ENCODE peak calls at places on chromosomes 16 and 17, in seven cellular contexts. D is trophoblast cell, G is hepatocyte, O is aorta, C is heart right ventricle, E is choroid plexus epithelial cell, Y is astrocyte of the spinal cord. I is an unnamed sample.

GRCh38 chr17:68424188-68424587 is 33.1 kb downstream of the WIPI1 start:
- DNase-seq in O (no peak), D (no peak), G (no peak), E (no peak), C (no peak), Y (no peak), I (no peak)

GRCh38 chr17:75472119-75472518 is 15.7 kb downstream of the TMEM94 start:
- DNase-seq in O (peak; percentile 6), G (no peak), C (no peak), Y (no peak), E (no peak), D (no peak), I (no peak)

GRCh38 chr17:38734235-38734633 is 4.1 kb downstream of the CISD3 start:
- DNase-seq in G (no peak), O (no peak), Y (no peak), E (no peak), D (no peak), C (no peak), I (no peak)

GRCh38 chr17:7922499-7923289 is 6.6 kb upstream of the RNF227 start:
- DNase-seq in D (peak; percentile 75), Y (peak; percentile 80), G (peak; percentile 91), E (peak; percentile 83), C (peak; percentile 93), O (peak; percentile 92), I (no peak)

GRCh38 chr17:57251211-57251787 is 5.0 kb upstream of the MSI2 start:
- DNase-seq in D (no peak), G (no peak), Y (no peak), E (no peak), C (no peak), O (no peak), I (no peak)

GRCh38 chr17:75590849-75591721 is 3.5 kb downstream of the MYO15B start:
- DNase-seq in C (no peak), E (no peak), O (no peak), G (no peak), D (peak; percentile 14), Y (no peak), I (no peak)

GRCh38 chr16:55875273-55875672 is at the start of gene CES5A:
- DNase-seq in E (no peak), O (no peak), D (no peak), Y (no peak), G (no peak), C (no peak), I (no peak)

GRCh38 chr17:29760771-29761682 is 138.3 kb upstream of the CORO6 start:
- DNase-seq in D (peak; percentile 92), C (peak; percentile 91), Y (peak; percentile 90), G (peak; percentile 90), O (peak; percentile 95), E (peak; percentile 87), I (no peak)

GRCh38 chr17:61458491-61459433 is 6.5 kb downstream of the TBX4 start:
- DNase-seq in C (no peak), O (no peak), G (no peak), E (no peak), Y (no peak), D (no peak), I (no peak)

GRCh38 chr17:15180121-15180561 is 85.0 kb downstream of the PMP22 start:
- DNase-seq in G (no peak), E (no peak), C (no peak), D (no peak), Y (no peak), O (no peak), I (no peak)

GRCh38 chr16:56357765-56358322 is 67.5 kb downstream of the AMFR start:
- DNase-seq in E (peak; percentile 44), C (no peak), Y (no peak), D (no peak), G (no peak), O (peak; percentile 34), I (no peak)

GRCh38 chr17:6455321-6455705 is 11.1 kb downstream of the PIMREG start:
- DNase-seq in O (peak; percentile 51), D (peak; percentile 3), C (no peak), G (peak; percentile 75), Y (no peak), E (peak; percentile 36), I (no peak)

GRCh38 chr17:30219833-30220232 is 15.7 kb downstream of the SLC6A4 start:
- DNase-seq in E (no peak), C (no peak), G (peak; percentile 56), O (no peak), D (peak; percentile 24), Y (no peak), I (no peak)

GRCh38 chr17:9522074-9522473 is 53.5 kb downstream of the STX8 start:
- DNase-seq in E (peak; percentile 84), C (peak; percentile 23), Y (peak; percentile 62), D (peak; percentile 72), G (peak; percentile 62), O (no peak), I (no peak)

GRCh38 chr16:89536371-89536770 is 24.1 kb upstream of the RPL13 start:
- DNase-seq in D (no peak), Y (no peak), C (no peak), O (no peak), G (no peak), E (no peak), I (no peak)

GRCh38 chr17:8900626-8901585 is 33.4 kb upstream of the PIK3R6 start:
- DNase-seq in C (no peak), Y (no peak), D (no peak), O (no peak), G (no peak), E (no peak), I (no peak)

GRCh38 chr16:83392743-83393142 is 415.0 kb upstream of the HSBP1 start:
- DNase-seq in G (no peak), C (no peak), O (peak; percentile 48), Y (no peak), D (no peak), E (no peak), I (no peak)

GRCh38 chr17:4180791-4181190 is 37.8 kb downstream of the CYB5D2 start:
- DNase-seq in O (no peak), C (peak; percentile 42), Y (peak; percentile 84), G (no peak), E (peak; percentile 64), D (no peak), I (no peak)

GRCh38 chr17:49076575-49077384 is 55.8 kb upstream of the B4GALNT2 start:
- DNase-seq in C (no peak), E (peak; percentile 92), G (no peak), D (peak; percentile 42), Y (peak; percentile 93), O (no peak), I (peak; percentile 55)

GRCh38 chr17:82668631-82669099 is 20.4 kb upstream of the WDR45B start:
- DNase-seq in C (peak; percentile 54), G (peak; percentile 81), O (peak; percentile 81), Y (peak; percentile 38), E (peak; percentile 41), D (peak; percentile 88), I (no peak)

GRCh38 chr17:8935194-8935593 is 30.3 kb downstream of the PIK3R5 start:
- DNase-seq in D (peak; percentile 53), Y (no peak), G (no peak), O (peak; percentile 60), C (no peak), E (no peak), I (no peak)

GRCh38 chr16:21159281-21159951 is 942 bp downstream of the LDAF1 start:
- DNase-seq in C (peak; percentile 38), O (peak; percentile 61), E (no peak), G (peak; percentile 43), Y (no peak), D (peak; percentile 50), I (no peak)

GRCh38 chr17:79616801-79617200 is 6.0 kb upstream of the RBFOX3 start:
- DNase-seq in D (no peak), C (no peak), O (peak; percentile 4), G (no peak), E (no peak), Y (no peak), I (no peak)

GRCh38 chr16:21239646-21240045 is 6.1 kb downstream of the ANKS4B start:
- DNase-seq in O (no peak), D (no peak), Y (no peak), G (no peak), E (no peak), C (no peak), I (no peak)

GRCh38 chr16:30896203-30896889 is at the start of gene CTF1:
- DNase-seq in C (peak; percentile 83), G (peak; percentile 91), Y (peak; percentile 88), D (peak; percentile 69), O (peak; percentile 86), E (peak; percentile 82), I (peak; percentile 57)

GRCh38 chr17:37384560-37385160 is 8.9 kb downstream of the C17orf78 start:
- DNase-seq in E (peak; percentile 17), G (no peak), Y (no peak), O (no peak), C (no peak), D (no peak), I (no peak)
- H3K4me3 ChIP-seq in E (no peak overlapping the region), G (no peak overlapping the region), Y (no peak overlapping the region), O (no peak overlapping the region), C (no peak overlapping the region), D (no peak overlapping the region), I (no peak overlapping the region)

GRCh38 chr16:634051-634670 is 1.9 kb downstream of the METTL26 start:
- DNase-seq in O (no peak), G (no peak), E (no peak), C (no peak), D (no peak), Y (no peak), I (no peak)
- H3K4me3 ChIP-seq in O (no peak overlapping the region), G (no peak overlapping the region), E (no peak overlapping the region), C (no peak overlapping the region), D (no peak overlapping the region), Y (no peak overlapping the region), I (no peak overlapping the region)

DNA sequence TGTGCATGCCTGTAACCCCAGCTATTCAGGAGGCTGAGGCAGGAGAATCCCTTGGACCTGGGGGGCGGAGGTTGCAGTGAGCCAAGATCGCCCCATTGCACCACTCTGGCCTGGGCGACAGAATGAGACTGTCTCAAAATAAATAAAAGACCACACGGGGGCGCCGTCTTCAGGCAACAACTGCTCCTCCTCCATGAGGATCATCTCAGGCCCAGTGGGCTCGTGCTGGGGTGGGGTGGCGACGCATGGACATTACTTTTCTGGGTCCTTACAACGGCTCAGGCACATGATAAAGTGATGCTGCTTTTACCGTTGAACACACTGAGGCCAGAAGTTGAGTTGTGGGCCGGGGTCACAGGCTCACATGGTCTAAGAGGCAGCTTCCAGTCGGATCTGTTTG is 56.2 kb downstream of the PRMT7 start:
- DNase-seq in G (peak; percentile 60), D (peak; percentile 56), E (peak; percentile 64), O (no peak), Y (peak; percentile 23), C (no peak), I (no peak)
- H3K4me3 ChIP-seq in G (no peak overlapping the region), D (no peak overlapping the region), E (no peak overlapping the region), O (no peak overlapping the region), Y (no peak overlapping the region), C (no peak overlapping the region), I (no peak overlapping the region)

GRCh38 chr16:84657229-84657837 is 9.0 kb downstream of the KLHL36 start:
- DNase-seq in C (no peak), Y (no peak), E (no peak), D (no peak), G (no peak), O (no peak), I (no peak)

GRCh38 chr16:84654238-84654637 is 5.9 kb downstream of the KLHL36 start:
- DNase-seq in O (no peak), Y (no peak), G (no peak), D (no peak), E (no peak), C (no peak), I (no peak)

GRCh38 chr16:84658690-84659089 is 10.4 kb downstream of the KLHL36 start:
- DNase-seq in E (no peak), O (no peak), C (no peak), Y (no peak), D (no peak), G (no peak), I (no peak)

GRCh38 chr16:84654998-84655397 is 6.7 kb downstream of the KLHL36 start:
- DNase-seq in E (no peak), C (no peak), O (no peak), Y (no peak), G (no peak), D (no peak), I (no peak)

GRCh38 chr16:84656557-84657130 is 8.3 kb downstream of the KLHL36 start:
- DNase-seq in O (no peak), Y (no peak), G (no peak), C (no peak), E (no peak), D (no peak), I (no peak)
- H3K4me3 ChIP-seq in O (no peak overlapping the region), Y (no peak overlapping the region), G (no peak overlapping the region), C (no peak overlapping the region), E (no peak overlapping the region), D (no peak overlapping the region), I (no peak overlapping the region)